ENCODE peak calls at places on chromosome 1, in eight cellular contexts. One of them, this sample, is unnamed.

GRCh38 chr1:185973645-185974044 is 239.5 kb downstream of the HMCN1 start:
- DNase-seq in progenitor cell of endocrine pancreas: no peak
- DNase-seq in neural progenitor cell: no peak
- DNase-seq in left ventricle myocardium inferior: no peak
- DNase-seq in mucosa of descending colon: no peak
- DNase-seq in astrocyte of the cerebellum: peak
- DNase-seq in psoas muscle: no peak
- DNase-seq in epithelial cell of esophagus: peak
- DNase-seq in this sample: no peak

GRCh38 chr1:164735315-164736052 is 176.5 kb downstream of the PBX1 start:
- DNase-seq in progenitor cell of endocrine pancreas: no peak
- DNase-seq in neural progenitor cell: peak
- DNase-seq in mucosa of descending colon: no peak
- DNase-seq in psoas muscle: no peak
- DNase-seq in left ventricle myocardium inferior: no peak
- DNase-seq in astrocyte of the cerebellum: no peak
- DNase-seq in epithelial cell of esophagus: peak
- DNase-seq in this sample: no peak

GRCh38 chr1:194296201-194296600 is 1109.8 kb upstream of the B3GALT2 start:
- DNase-seq in mucosa of descending colon: no peak
- DNase-seq in psoas muscle: no peak
- DNase-seq in epithelial cell of esophagus: peak
- DNase-seq in left ventricle myocardium inferior: no peak
- DNase-seq in neural progenitor cell: no peak
- DNase-seq in astrocyte of the cerebellum: no peak
- DNase-seq in progenitor cell of endocrine pancreas: no peak
- DNase-seq in this sample: no peak

GRCh38 chr1:197285526-197286217 is 17.6 kb downstream of the CRB1 start:
- DNase-seq in mucosa of descending colon: no peak
- DNase-seq in epithelial cell of esophagus: peak
- DNase-seq in left ventricle myocardium inferior: no peak
- DNase-seq in progenitor cell of endocrine pancreas: no peak
- DNase-seq in neural progenitor cell: no peak
- DNase-seq in astrocyte of the cerebellum: no peak
- DNase-seq in psoas muscle: no peak
- DNase-seq in this sample: no peak

GRCh38 chr1:163120372-163120771 is 51.2 kb downstream of the RGS4 start:
- DNase-seq in mucosa of descending colon: no peak
- DNase-seq in epithelial cell of esophagus: no peak
- DNase-seq in neural progenitor cell: no peak
- DNase-seq in astrocyte of the cerebellum: no peak
- DNase-seq in progenitor cell of endocrine pancreas: no peak
- DNase-seq in left ventricle myocardium inferior: no peak
- DNase-seq in psoas muscle: no peak
- DNase-seq in this sample: no peak

GRCh38 chr1:7004181-7004580 is 218.9 kb downstream of the CAMTA1 start:
- DNase-seq in progenitor cell of endocrine pancreas: no peak
- DNase-seq in mucosa of descending colon: no peak
- DNase-seq in left ventricle myocardium inferior: no peak
- DNase-seq in epithelial cell of esophagus: no peak
- DNase-seq in astrocyte of the cerebellum: no peak
- DNase-seq in neural progenitor cell: no peak
- DNase-seq in psoas muscle: no peak
- DNase-seq in this sample: no peak

GRCh38 chr1:44602675-44603610 is 71.3 kb downstream of the TMEM53 start:
- DNase-seq in epithelial cell of esophagus: no peak
- DNase-seq in progenitor cell of endocrine pancreas: no peak
- DNase-seq in mucosa of descending colon: no peak
- DNase-seq in left ventricle myocardium inferior: no peak
- DNase-seq in neural progenitor cell: no peak
- DNase-seq in psoas muscle: peak
- DNase-seq in astrocyte of the cerebellum: no peak
- DNase-seq in this sample: no peak

GRCh38 chr1:76053021-76053420 is 21.5 kb upstream of the ST6GALNAC3 start:
- DNase-seq in psoas muscle: no peak
- DNase-seq in epithelial cell of esophagus: no peak
- DNase-seq in mucosa of descending colon: no peak
- DNase-seq in progenitor cell of endocrine pancreas: no peak
- DNase-seq in neural progenitor cell: peak
- DNase-seq in astrocyte of the cerebellum: no peak
- DNase-seq in left ventricle myocardium inferior: no peak
- DNase-seq in this sample: no peak

GRCh38 chr1:22026924-22027289 is 25.4 kb downstream of the CELA3A start:
- DNase-seq in left ventricle myocardium inferior: no peak
- DNase-seq in epithelial cell of esophagus: no peak
- DNase-seq in astrocyte of the cerebellum: no peak
- DNase-seq in mucosa of descending colon: no peak
- DNase-seq in neural progenitor cell: no peak
- DNase-seq in psoas muscle: no peak
- DNase-seq in progenitor cell of endocrine pancreas: no peak
- DNase-seq in this sample: no peak

GRCh38 chr1:234779160-234779538 is 169.2 kb upstream of the IRF2BP2 start:
- DNase-seq in epithelial cell of esophagus: peak
- DNase-seq in astrocyte of the cerebellum: no peak
- DNase-seq in psoas muscle: no peak
- DNase-seq in left ventricle myocardium inferior: no peak
- DNase-seq in neural progenitor cell: peak
- DNase-seq in mucosa of descending colon: no peak
- DNase-seq in progenitor cell of endocrine pancreas: no peak
- DNase-seq in this sample: no peak

GRCh38 chr1:48617227-48617626 is 145.2 kb upstream of the SPATA6 start:
- DNase-seq in astrocyte of the cerebellum: peak
- DNase-seq in neural progenitor cell: no peak
- DNase-seq in epithelial cell of esophagus: no peak
- DNase-seq in mucosa of descending colon: no peak
- DNase-seq in progenitor cell of endocrine pancreas: no peak
- DNase-seq in left ventricle myocardium inferior: no peak
- DNase-seq in psoas muscle: no peak
- DNase-seq in this sample: no peak

GRCh38 chr1:67785847-67786753 is 47.2 kb downstream of the GNG12 start:
- DNase-seq in neural progenitor cell: no peak
- DNase-seq in left ventricle myocardium inferior: no peak
- DNase-seq in progenitor cell of endocrine pancreas: no peak
- DNase-seq in epithelial cell of esophagus: no peak
- DNase-seq in psoas muscle: no peak
- DNase-seq in astrocyte of the cerebellum: no peak
- DNase-seq in mucosa of descending colon: no peak
- DNase-seq in this sample: no peak

GRCh38 chr1:113662097-113662496 is 97.2 kb downstream of the PHTF1 start:
- DNase-seq in neural progenitor cell: no peak
- DNase-seq in astrocyte of the cerebellum: no peak
- DNase-seq in epithelial cell of esophagus: no peak
- DNase-seq in progenitor cell of endocrine pancreas: no peak
- DNase-seq in left ventricle myocardium inferior: no peak
- DNase-seq in mucosa of descending colon: no peak
- DNase-seq in psoas muscle: no peak
- DNase-seq in this sample: no peak

GRCh38 chr1:15949453-15950245 is 26.3 kb downstream of the ZBTB17 start:
- DNase-seq in psoas muscle: peak
- DNase-seq in progenitor cell of endocrine pancreas: no peak
- DNase-seq in epithelial cell of esophagus: peak
- DNase-seq in astrocyte of the cerebellum: peak
- DNase-seq in mucosa of descending colon: peak
- DNase-seq in left ventricle myocardium inferior: peak
- DNase-seq in neural progenitor cell: peak
- DNase-seq in this sample: peak

GRCh38 chr1:11929849-11930248 is 3.6 kb upstream of the KIAA2013 start:
- DNase-seq in left ventricle myocardium inferior: peak
- DNase-seq in astrocyte of the cerebellum: no peak
- DNase-seq in neural progenitor cell: no peak
- DNase-seq in psoas muscle: peak
- DNase-seq in epithelial cell of esophagus: peak
- DNase-seq in mucosa of descending colon: no peak
- DNase-seq in progenitor cell of endocrine pancreas: no peak
- DNase-seq in this sample: no peak

DNA sequence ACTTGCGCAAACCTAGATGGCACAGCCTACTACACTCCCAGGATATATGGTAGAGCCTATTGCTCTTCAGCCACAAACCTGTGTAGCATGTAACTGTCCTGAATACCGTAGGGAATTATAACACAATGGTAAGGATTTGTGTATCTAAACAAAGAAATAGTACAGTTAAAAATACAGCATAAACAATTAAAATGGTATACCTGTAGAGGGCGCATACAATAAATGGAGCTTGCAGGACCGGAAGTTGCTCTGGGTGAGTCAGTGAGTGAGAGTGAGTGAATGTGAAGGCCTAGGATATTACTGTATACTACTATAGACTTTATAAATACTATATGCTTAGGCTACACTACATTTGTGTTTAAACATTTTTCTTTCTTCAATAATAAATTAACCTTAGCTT is 99.3 kb downstream of the PLD5 start:
- DNase-seq in progenitor cell of endocrine pancreas: no peak
- DNase-seq in psoas muscle: no peak
- DNase-seq in left ventricle myocardium inferior: no peak
- DNase-seq in mucosa of descending colon: no peak
- DNase-seq in epithelial cell of esophagus: peak
- DNase-seq in neural progenitor cell: no peak
- DNase-seq in astrocyte of the cerebellum: no peak
- DNase-seq in this sample: no peak
- TF ChIP-seq CTCF in progenitor cell of endocrine pancreas: no peak
- TF ChIP-seq CTCF in psoas muscle: no peak
- TF ChIP-seq CTCF in left ventricle myocardium inferior: no peak
- TF ChIP-seq CTCF in mucosa of descending colon: no peak
- TF ChIP-seq CTCF in epithelial cell of esophagus: peak
- TF ChIP-seq CTCF in neural progenitor cell: peak
- TF ChIP-seq CTCF in astrocyte of the cerebellum: no peak
- TF ChIP-seq CTCF in this sample: no peak

GRCh38 chr1:29397981-29398380 is 161.7 kb downstream of the PTPRU start:
- DNase-seq in progenitor cell of endocrine pancreas: no peak
- DNase-seq in psoas muscle: no peak
- DNase-seq in astrocyte of the cerebellum: no peak
- DNase-seq in epithelial cell of esophagus: no peak
- DNase-seq in left ventricle myocardium inferior: no peak
- DNase-seq in neural progenitor cell: no peak
- DNase-seq in mucosa of descending colon: no peak
- DNase-seq in this sample: peak

GRCh38 chr1:29397256-29397590 is 160.9 kb downstream of the PTPRU start:
- DNase-seq in astrocyte of the cerebellum: no peak
- DNase-seq in left ventricle myocardium inferior: no peak
- DNase-seq in neural progenitor cell: no peak
- DNase-seq in mucosa of descending colon: no peak
- DNase-seq in progenitor cell of endocrine pancreas: no peak
- DNase-seq in epithelial cell of esophagus: no peak
- DNase-seq in psoas muscle: no peak
- DNase-seq in this sample: peak

GRCh38 chr1:29398431-29398830 is 162.1 kb downstream of the PTPRU start:
- DNase-seq in neural progenitor cell: no peak
- DNase-seq in psoas muscle: no peak
- DNase-seq in mucosa of descending colon: no peak
- DNase-seq in left ventricle myocardium inferior: no peak
- DNase-seq in astrocyte of the cerebellum: no peak
- DNase-seq in epithelial cell of esophagus: peak
- DNase-seq in progenitor cell of endocrine pancreas: no peak
- DNase-seq in this sample: peak

GRCh38 chr1:29395724-29396437 is 159.6 kb downstream of the PTPRU start:
- DNase-seq in astrocyte of the cerebellum: no peak
- DNase-seq in epithelial cell of esophagus: no peak
- DNase-seq in progenitor cell of endocrine pancreas: no peak
- DNase-seq in left ventricle myocardium inferior: no peak
- DNase-seq in psoas muscle: no peak
- DNase-seq in neural progenitor cell: no peak
- DNase-seq in mucosa of descending colon: no peak
- DNase-seq in this sample: peak

DNA sequence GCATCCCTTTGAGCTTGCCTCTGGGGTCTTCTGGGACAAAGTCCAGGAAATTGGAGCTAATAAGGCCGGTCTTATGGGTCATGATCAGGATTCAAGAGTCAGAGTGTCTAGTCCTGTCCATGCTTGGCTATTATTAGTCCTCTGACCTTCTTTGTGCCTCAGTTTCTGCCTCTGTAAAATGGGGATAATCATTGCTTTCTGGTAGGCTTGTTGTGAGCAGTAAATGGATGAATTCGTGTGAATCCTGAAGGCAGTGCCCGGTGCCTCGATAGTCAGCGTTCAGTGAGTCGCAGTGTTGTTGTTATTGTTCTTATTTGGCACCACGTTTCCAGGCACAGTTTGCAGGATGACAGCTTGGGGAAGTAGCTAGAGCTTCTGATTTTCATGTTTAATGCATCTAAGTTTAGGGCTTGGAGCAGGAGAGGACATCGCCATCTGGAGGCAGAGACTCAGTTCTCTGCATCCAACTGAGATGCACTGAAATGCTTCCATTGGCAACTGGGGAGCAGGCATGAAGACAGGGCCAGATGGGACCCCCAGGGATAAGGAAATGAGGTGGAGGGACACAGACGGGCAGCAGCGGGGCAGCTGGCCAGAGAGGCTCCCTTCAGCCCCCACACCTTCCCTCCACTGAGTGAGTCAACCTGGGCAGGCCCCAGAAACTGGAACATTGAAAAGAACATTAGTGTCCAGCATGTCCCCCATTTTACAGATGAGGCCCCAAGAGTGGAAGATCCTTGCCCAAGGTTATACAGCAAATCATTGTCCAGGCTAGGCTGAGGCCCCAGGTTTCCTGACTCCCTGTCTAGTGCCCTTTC is 160.3 kb downstream of the PTPRU start:
- DNase-seq in neural progenitor cell: no peak
- DNase-seq in astrocyte of the cerebellum: no peak
- DNase-seq in left ventricle myocardium inferior: no peak
- DNase-seq in psoas muscle: no peak
- DNase-seq in mucosa of descending colon: no peak
- DNase-seq in progenitor cell of endocrine pancreas: no peak
- DNase-seq in epithelial cell of esophagus: peak
- DNase-seq in this sample: peak
- TF ChIP-seq CTCF in neural progenitor cell: peak
- TF ChIP-seq CTCF in astrocyte of the cerebellum: peak
- TF ChIP-seq CTCF in left ventricle myocardium inferior: no peak
- TF ChIP-seq CTCF in psoas muscle: no peak
- TF ChIP-seq CTCF in mucosa of descending colon: no peak
- TF ChIP-seq CTCF in progenitor cell of endocrine pancreas: peak
- TF ChIP-seq CTCF in epithelial cell of esophagus: peak
- TF ChIP-seq CTCF in this sample: peak

GRCh38 chr1:154019280-154019679 is 28.7 kb downstream of the RPS27 start:
- DNase-seq in left ventricle myocardium inferior: no peak
- DNase-seq in psoas muscle: no peak
- DNase-seq in progenitor cell of endocrine pancreas: no peak
- DNase-seq in mucosa of descending colon: no peak
- DNase-seq in epithelial cell of esophagus: no peak
- DNase-seq in neural progenitor cell: no peak
- DNase-seq in astrocyte of the cerebellum: no peak
- DNase-seq in this sample: no peak
- TF ChIP-seq CTCF in left ventricle myocardium inferior: no peak
- TF ChIP-seq CTCF in psoas muscle: no peak
- TF ChIP-seq CTCF in progenitor cell of endocrine pancreas: no peak
- TF ChIP-seq CTCF in mucosa of descending colon: no peak
- TF ChIP-seq CTCF in epithelial cell of esophagus: no peak
- TF ChIP-seq CTCF in neural progenitor cell: no peak
- TF ChIP-seq CTCF in astrocyte of the cerebellum: no peak
- TF ChIP-seq CTCF in this sample: no peak

DNA sequence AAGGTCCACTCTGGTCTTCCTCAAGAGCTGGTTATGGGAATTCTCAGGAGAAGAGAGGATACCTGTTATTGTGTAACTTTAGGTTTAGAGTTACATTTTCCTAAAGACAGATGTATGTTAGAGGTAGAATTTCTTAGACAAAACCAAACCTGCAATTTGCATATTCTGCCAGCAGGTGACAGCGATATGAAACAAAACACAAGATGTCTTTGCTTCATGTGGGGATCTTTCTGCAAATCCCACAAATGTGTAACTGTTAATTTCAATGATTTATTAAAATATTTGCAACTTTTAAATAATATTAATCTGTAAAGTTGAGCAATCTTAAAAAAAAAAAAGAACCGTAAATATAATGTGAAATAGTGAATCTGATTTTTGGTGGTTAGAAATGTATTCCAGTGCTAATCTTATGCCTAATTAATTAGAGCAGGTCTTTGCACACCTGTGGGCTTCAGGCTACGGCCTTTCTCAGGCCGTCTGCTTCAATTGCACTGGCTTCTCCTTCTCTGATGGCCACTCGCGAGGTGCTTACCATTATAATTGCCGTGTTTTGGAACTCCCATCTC is 33.4 kb downstream of the FAM78B start:
- DNase-seq in progenitor cell of endocrine pancreas: no peak
- DNase-seq in epithelial cell of esophagus: peak
- DNase-seq in left ventricle myocardium inferior: no peak
- DNase-seq in psoas muscle: no peak
- DNase-seq in mucosa of descending colon: no peak
- DNase-seq in neural progenitor cell: peak
- DNase-seq in astrocyte of the cerebellum: peak
- DNase-seq in this sample: no peak
- TF ChIP-seq CTCF in progenitor cell of endocrine pancreas: peak
- TF ChIP-seq CTCF in epithelial cell of esophagus: peak
- TF ChIP-seq CTCF in left ventricle myocardium inferior: peak
- TF ChIP-seq CTCF in psoas muscle: peak
- TF ChIP-seq CTCF in mucosa of descending colon: peak
- TF ChIP-seq CTCF in neural progenitor cell: peak
- TF ChIP-seq CTCF in astrocyte of the cerebellum: peak
- TF ChIP-seq CTCF in this sample: peak